ENCODE peak calls at places on chromosomes 3 and 15, in four cellular contexts. W, D, U and Q are unnamed samples.

GRCh38 chr15:91855241-91855640 is 1.7 kb downstream of the SLCO3A1 start:
- DNase-seq in W (no peak), D (no peak), U (no peak), Q (no peak)

GRCh38 chr3:126926684-126927404 is 56.1 kb upstream of the PLXNA1 start:
- DNase-seq in W (no peak), D (peak), U (no peak), Q (no peak)

GRCh38 chr3:42742688-42743087 is 30.4 kb downstream of the CCDC13 start:
- DNase-seq in U (no peak), W (no peak), D (no peak), Q (no peak)

GRCh38 chr15:75195122-75195765 is 6.4 kb upstream of the C15orf39 start:
- DNase-seq in U (peak), D (no peak), W (no peak), Q (peak)

GRCh38 chr3:196813903-196814302 is 53.8 kb upstream of the SENP5 start:
- DNase-seq in D (peak), U (no peak), W (no peak), Q (no peak)

GRCh38 chr3:187941135-187941847 is 196.0 kb upstream of the BCL6 start:
- DNase-seq in W (no peak), U (no peak), D (no peak), Q (no peak)

GRCh38 chr3:128217702-128218475 is 64.6 kb downstream of the EEFSEC start:
- DNase-seq in D (no peak), W (peak), U (peak), Q (no peak)

GRCh38 chr3:119148493-119149180 is 2.7 kb downstream of the TEX55 start:
- DNase-seq in D (no peak), W (no peak), U (no peak), Q (no peak)

GRCh38 chr3:188491276-188491687 is 337.3 kb downstream of the LPP start:
- DNase-seq in U (no peak), D (no peak), W (no peak), Q (no peak)

GRCh38 chr3:113556556-113557335 is 24.4 kb downstream of the SIDT1 start:
- DNase-seq in U (no peak), D (no peak), W (no peak), Q (no peak)

GRCh38 chr3:36743821-36744220 is 20.5 kb downstream of the DCLK3 start:
- DNase-seq in D (no peak), W (no peak), U (no peak), Q (no peak)

GRCh38 chr3:36738701-36739100 is 25.7 kb downstream of the DCLK3 start:
- DNase-seq in U (no peak), W (no peak), D (no peak), Q (no peak)

GRCh38 chr3:36740822-36741221 is 23.5 kb downstream of the DCLK3 start:
- DNase-seq in D (no peak), U (no peak), W (no peak), Q (no peak)

GRCh38 chr3:36744770-36745169 is 19.6 kb downstream of the DCLK3 start:
- DNase-seq in D (no peak), U (peak), W (no peak), Q (no peak)

DNA sequence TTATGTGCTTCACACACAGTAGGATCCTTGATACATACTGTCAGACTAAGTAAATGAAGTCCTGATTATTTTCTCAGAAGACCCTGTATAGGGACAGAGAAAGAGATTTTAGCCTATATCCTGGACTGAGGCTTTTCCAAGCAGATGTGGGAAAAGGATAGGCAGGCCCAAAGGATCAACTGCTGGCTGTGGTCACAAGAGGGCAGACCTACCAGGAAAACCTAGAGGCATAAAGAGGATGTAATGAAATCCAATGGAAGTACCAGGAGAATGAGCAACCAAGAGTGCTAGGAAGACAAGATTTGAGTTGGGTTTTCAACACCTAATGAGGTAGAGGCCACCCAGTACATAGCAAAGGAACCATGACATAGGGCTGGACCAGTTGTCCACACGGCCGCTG is 23.1 kb downstream of the DCLK3 start:
- DNase-seq in D (no peak), W (no peak), U (no peak), Q (peak)
- TF ChIP-seq USF1 in D (no peak), W (no peak), U (no peak), Q (no peak)

DNA sequence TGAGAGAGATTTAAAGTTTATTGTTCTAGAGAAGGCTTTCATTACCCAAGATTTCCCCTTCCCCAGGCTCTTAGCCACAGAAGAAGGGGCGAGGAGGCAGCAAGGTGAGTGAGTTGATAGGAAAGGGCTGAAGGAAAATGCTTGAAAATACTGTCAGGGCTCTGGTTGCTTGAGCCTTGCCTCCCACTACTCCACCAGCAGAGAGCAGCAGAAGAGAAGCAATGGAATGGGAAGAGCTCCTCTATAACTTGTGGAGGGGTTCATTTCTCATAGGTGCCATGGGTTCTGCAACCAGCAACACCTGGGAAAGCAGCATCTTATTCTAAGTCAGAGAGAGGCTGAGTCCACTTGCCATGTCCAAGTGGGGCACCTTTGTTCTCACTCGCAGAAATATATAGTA is 184.0 kb upstream of the CNTN6 start:
- DNase-seq in D (no peak), W (no peak), U (peak), Q (no peak)
- TF ChIP-seq USF1 in D (no peak), W (no peak), U (no peak), Q (no peak)

GRCh38 chr15:101115887-101116680 is 135.8 kb downstream of the CHSY1 start:
- DNase-seq in W (no peak), D (no peak), U (no peak), Q (no peak)
- TF ChIP-seq USF1 in W (no peak), D (no peak), U (no peak), Q (no peak)

DNA sequence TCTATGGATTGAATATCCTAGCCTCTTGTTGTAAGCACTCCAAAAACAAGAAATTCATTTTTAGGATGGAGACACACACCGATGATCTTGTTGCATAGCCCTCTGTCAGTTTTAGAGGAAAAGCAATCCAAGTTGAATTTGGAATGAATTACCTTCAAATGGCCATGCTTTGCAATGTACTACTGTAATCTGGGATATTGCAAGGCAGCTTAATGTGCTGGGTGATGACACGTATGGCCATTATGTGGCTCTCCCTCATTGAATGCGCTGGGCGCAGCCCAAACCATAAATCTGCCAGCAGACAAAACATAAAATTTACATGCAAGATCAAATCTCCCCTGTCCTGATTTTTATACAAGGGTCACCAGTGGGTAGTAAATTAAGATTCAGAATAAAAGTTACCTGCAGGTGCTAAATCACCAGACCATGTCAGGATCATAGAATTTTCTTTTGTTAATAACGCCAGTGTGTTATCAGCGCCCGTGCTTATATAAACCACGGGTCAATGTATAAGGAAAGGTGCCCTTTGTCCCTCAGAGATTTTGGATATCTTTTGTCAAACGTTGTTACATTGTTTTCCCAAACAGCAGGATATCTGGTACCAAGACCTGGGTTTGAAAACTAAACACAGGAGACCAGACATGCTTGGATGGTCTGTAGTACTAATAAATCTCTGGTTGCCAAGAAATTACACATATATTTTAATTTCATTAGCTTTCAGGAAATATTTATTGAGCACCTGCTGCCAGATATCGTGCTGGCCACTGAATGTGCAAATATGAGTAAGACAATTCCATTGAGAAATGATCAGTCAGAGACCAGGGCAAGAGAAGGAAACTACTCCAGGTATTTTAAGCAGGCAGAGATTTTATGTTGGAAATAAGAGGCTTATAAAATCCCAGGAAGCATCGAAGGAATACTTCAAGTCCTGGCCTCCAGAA is 237.1 kb downstream of the EBLN2 start:
- DNase-seq in W (no peak), D (no peak), U (no peak), Q (no peak)
- TF ChIP-seq USF1 in W (no peak), D (no peak), U (no peak), Q (no peak)

DNA sequence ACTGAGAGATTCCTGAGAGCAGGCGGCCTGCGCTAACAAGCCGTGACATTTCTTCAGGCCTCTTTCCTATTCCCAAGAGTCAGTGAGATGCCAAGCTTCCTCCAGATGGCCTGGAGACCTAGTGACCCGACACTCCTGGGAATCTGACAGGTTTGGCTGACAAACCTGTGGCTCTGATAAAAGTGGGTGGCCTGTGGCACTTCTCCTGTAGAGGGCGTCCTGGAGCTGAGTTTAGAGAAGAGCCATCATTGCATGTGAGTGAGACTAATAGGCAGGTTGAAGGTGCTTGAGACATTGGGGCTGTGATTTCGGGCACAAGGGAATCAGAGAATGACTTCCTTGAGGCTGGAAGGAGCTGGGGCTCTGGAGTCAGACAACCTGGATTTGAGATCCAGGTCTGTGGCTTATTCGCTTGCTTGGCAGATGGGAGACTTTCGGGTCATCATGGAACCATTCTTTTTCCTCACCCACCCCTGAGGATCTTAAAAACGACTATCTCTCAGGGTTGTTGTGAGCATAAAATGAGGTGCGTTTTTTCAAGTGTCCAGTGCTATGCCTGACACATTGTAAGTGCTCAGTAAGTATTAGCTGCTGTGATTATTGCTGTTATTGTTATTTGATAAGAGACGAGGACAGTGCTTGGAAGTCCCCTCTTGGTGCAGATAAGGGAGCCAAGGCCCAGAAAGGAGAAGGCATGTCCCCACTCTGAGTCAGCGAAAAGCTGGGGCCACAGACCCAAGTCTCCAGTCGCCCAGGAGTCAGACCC is 77.2 kb downstream of the SCN10A start:
- DNase-seq in W (no peak), D (peak), U (peak), Q (peak)
- TF ChIP-seq USF1 in W (no peak), D (no peak), U (no peak), Q (no peak)